ENCODE peak calls at places on chromosomes 6 and 20, in five cellular contexts. One of them, this sample, is unnamed.

GRCh38 chr20:38345643-38346042 is 639 bp upstream of the LBP start:
- DNase-seq in activated CD8-positive, alpha-beta memory T cell treated with anti-CD3 and anti-CD28 coated beads for 48 hours: no peak
- DNase-seq in cardiac septum: no peak
- DNase-seq in GM23248: no peak
- DNase-seq in T-helper 9 cell: no peak
- DNase-seq in this sample: no peak

GRCh38 chr6:137389150-137389664 is 105.0 kb downstream of the OLIG3 start:
- DNase-seq in activated CD8-positive, alpha-beta memory T cell treated with anti-CD3 and anti-CD28 coated beads for 48 hours: peak; percentile 37
- DNase-seq in cardiac septum: no peak
- DNase-seq in GM23248: no peak
- DNase-seq in T-helper 9 cell: peak; percentile 47
- DNase-seq in this sample: no peak

GRCh38 chr20:62860391-62860923 is 1.2 kb downstream of the TCFL5 start:
- DNase-seq in activated CD8-positive, alpha-beta memory T cell treated with anti-CD3 and anti-CD28 coated beads for 48 hours: no peak
- DNase-seq in cardiac septum: no peak
- DNase-seq in GM23248: peak; percentile 68
- DNase-seq in T-helper 9 cell: no peak
- DNase-seq in this sample: no peak

GRCh38 chr6:167858086-167858591 is 31.4 kb downstream of the AFDN start:
- DNase-seq in activated CD8-positive, alpha-beta memory T cell treated with anti-CD3 and anti-CD28 coated beads for 48 hours: no peak
- DNase-seq in cardiac septum: no peak
- DNase-seq in GM23248: peak; percentile 80
- DNase-seq in T-helper 9 cell: no peak
- DNase-seq in this sample: peak; percentile 87

GRCh38 chr20:63344616-63345327 is 16.4 kb downstream of the CHRNA4 start:
- DNase-seq in activated CD8-positive, alpha-beta memory T cell treated with anti-CD3 and anti-CD28 coated beads for 48 hours: no peak
- DNase-seq in cardiac septum: no peak
- DNase-seq in GM23248: peak; percentile 57
- DNase-seq in T-helper 9 cell: no peak
- DNase-seq in this sample: no peak

GRCh38 chr6:129050086-129050485 is 167.1 kb downstream of the LAMA2 start:
- DNase-seq in activated CD8-positive, alpha-beta memory T cell treated with anti-CD3 and anti-CD28 coated beads for 48 hours: no peak
- DNase-seq in cardiac septum: no peak
- DNase-seq in GM23248: peak; percentile 2
- DNase-seq in T-helper 9 cell: no peak
- DNase-seq in this sample: no peak

GRCh38 chr6:155604991-155605390 is 149.4 kb upstream of the NOX3 start:
- DNase-seq in activated CD8-positive, alpha-beta memory T cell treated with anti-CD3 and anti-CD28 coated beads for 48 hours: no peak
- DNase-seq in cardiac septum: no peak
- DNase-seq in GM23248: no peak
- DNase-seq in T-helper 9 cell: no peak
- DNase-seq in this sample: no peak

GRCh38 chr20:20333866-20334265 is 34.0 kb upstream of the INSM1 start:
- DNase-seq in activated CD8-positive, alpha-beta memory T cell treated with anti-CD3 and anti-CD28 coated beads for 48 hours: no peak
- DNase-seq in cardiac septum: no peak
- DNase-seq in GM23248: no peak
- DNase-seq in T-helper 9 cell: no peak
- DNase-seq in this sample: no peak

GRCh38 chr20:5270608-5271007 is 46.1 kb downstream of the PROKR2 start:
- DNase-seq in activated CD8-positive, alpha-beta memory T cell treated with anti-CD3 and anti-CD28 coated beads for 48 hours: no peak
- DNase-seq in cardiac septum: no peak
- DNase-seq in GM23248: no peak
- DNase-seq in T-helper 9 cell: no peak
- DNase-seq in this sample: no peak

GRCh38 chr6:118675225-118675624 is 23.8 kb upstream of the CEP85L start:
- DNase-seq in activated CD8-positive, alpha-beta memory T cell treated with anti-CD3 and anti-CD28 coated beads for 48 hours: no peak
- DNase-seq in cardiac septum: no peak
- DNase-seq in GM23248: no peak
- DNase-seq in T-helper 9 cell: no peak
- DNase-seq in this sample: no peak

GRCh38 chr6:111658445-111659154 is 52.9 kb upstream of the TRAF3IP2 start:
- DNase-seq in activated CD8-positive, alpha-beta memory T cell treated with anti-CD3 and anti-CD28 coated beads for 48 hours: no peak
- DNase-seq in cardiac septum: no peak
- DNase-seq in GM23248: peak; percentile 86
- DNase-seq in T-helper 9 cell: no peak
- DNase-seq in this sample: peak; percentile 38

GRCh38 chr20:63082939-63083735 is 76.4 kb upstream of the BHLHE23 start:
- DNase-seq in activated CD8-positive, alpha-beta memory T cell treated with anti-CD3 and anti-CD28 coated beads for 48 hours: no peak
- DNase-seq in cardiac septum: no peak
- DNase-seq in GM23248: no peak
- DNase-seq in T-helper 9 cell: no peak
- DNase-seq in this sample: no peak